ENCODE peak calls at places on chromosome 12, in six cellular contexts. One of them, this sample, is unnamed.

GRCh38 chr12:106342397-106343212 is 14.9 kb upstream of the POLR3B start:
- DNase-seq in natural killer cell: no peak
- DNase-seq in A549: peak; percentile 44
- DNase-seq in chondrocyte: no peak
- DNase-seq in sigmoid colon: peak; percentile 89
- DNase-seq in CD8-positive, alpha-beta T cell: no peak
- DNase-seq in this sample: no peak

GRCh38 chr12:98154850-98155249 is 360.5 kb upstream of the TMPO start:
- DNase-seq in natural killer cell: no peak
- DNase-seq in A549: peak; percentile 23
- DNase-seq in sigmoid colon: no peak
- DNase-seq in CD8-positive, alpha-beta T cell: no peak
- DNase-seq in chondrocyte: no peak
- DNase-seq in this sample: no peak

GRCh38 chr12:119206348-119207075 is 27.8 kb downstream of the HSPB8 start:
- DNase-seq in natural killer cell: no peak
- DNase-seq in A549: no peak
- DNase-seq in CD8-positive, alpha-beta T cell: no peak
- DNase-seq in sigmoid colon: peak; percentile 78
- DNase-seq in chondrocyte: no peak
- DNase-seq in this sample: no peak

GRCh38 chr12:100899301-100899700 is 104.7 kb downstream of the ANO4 start:
- DNase-seq in sigmoid colon: no peak
- DNase-seq in A549: no peak
- DNase-seq in natural killer cell: no peak
- DNase-seq in CD8-positive, alpha-beta T cell: no peak
- DNase-seq in chondrocyte: no peak
- DNase-seq in this sample: no peak

GRCh38 chr12:67388331-67389163 is 119.4 kb downstream of the CAND1 start:
- DNase-seq in A549: no peak
- DNase-seq in sigmoid colon: no peak
- DNase-seq in CD8-positive, alpha-beta T cell: no peak
- DNase-seq in chondrocyte: no peak
- DNase-seq in natural killer cell: no peak
- DNase-seq in this sample: no peak

GRCh38 chr12:127245437-127245836 is 1021.5 kb upstream of the TMEM132C start:
- DNase-seq in A549: no peak
- DNase-seq in CD8-positive, alpha-beta T cell: no peak
- DNase-seq in natural killer cell: no peak
- DNase-seq in sigmoid colon: no peak
- DNase-seq in chondrocyte: no peak
- DNase-seq in this sample: no peak

GRCh38 chr12:101297661-101298060 is 17.8 kb downstream of the UTP20 start:
- DNase-seq in CD8-positive, alpha-beta T cell: no peak
- DNase-seq in sigmoid colon: no peak
- DNase-seq in chondrocyte: no peak
- DNase-seq in A549: no peak
- DNase-seq in natural killer cell: no peak
- DNase-seq in this sample: no peak

GRCh38 chr12:5661820-5662219 is 229.9 kb downstream of the NTF3 start:
- DNase-seq in sigmoid colon: no peak
- DNase-seq in A549: no peak
- DNase-seq in CD8-positive, alpha-beta T cell: no peak
- DNase-seq in natural killer cell: no peak
- DNase-seq in chondrocyte: no peak
- DNase-seq in this sample: no peak

GRCh38 chr12:101074940-101075680 is 134.9 kb downstream of the SLC5A8 start:
- DNase-seq in sigmoid colon: no peak
- DNase-seq in A549: no peak
- DNase-seq in chondrocyte: no peak
- DNase-seq in CD8-positive, alpha-beta T cell: no peak
- DNase-seq in natural killer cell: no peak
- DNase-seq in this sample: no peak

GRCh38 chr12:5581616-5582367 is 149.9 kb downstream of the NTF3 start:
- DNase-seq in A549: no peak
- DNase-seq in chondrocyte: no peak
- DNase-seq in natural killer cell: no peak
- DNase-seq in CD8-positive, alpha-beta T cell: no peak
- DNase-seq in sigmoid colon: no peak
- DNase-seq in this sample: no peak

GRCh38 chr12:104414581-104415305 is 42.0 kb upstream of the CHST11 start:
- DNase-seq in chondrocyte: no peak
- DNase-seq in sigmoid colon: no peak
- DNase-seq in CD8-positive, alpha-beta T cell: no peak
- DNase-seq in A549: no peak
- DNase-seq in natural killer cell: no peak
- DNase-seq in this sample: no peak

GRCh38 chr12:131066886-131067490 is 113.3 kb downstream of the ADGRD1 start:
- DNase-seq in A549: no peak
- DNase-seq in sigmoid colon: peak; percentile 68
- DNase-seq in chondrocyte: peak; percentile 70
- DNase-seq in CD8-positive, alpha-beta T cell: no peak
- DNase-seq in natural killer cell: no peak
- DNase-seq in this sample: no peak

GRCh38 chr12:113465808-113466769 is 5.6 kb downstream of the LHX5 start:
- DNase-seq in A549: no peak
- DNase-seq in CD8-positive, alpha-beta T cell: no peak
- DNase-seq in natural killer cell: no peak
- DNase-seq in sigmoid colon: no peak
- DNase-seq in chondrocyte: no peak
- DNase-seq in this sample: no peak

GRCh38 chr12:122192441-122192840 is 9.5 kb downstream of the LRRC43 start:
- DNase-seq in natural killer cell: no peak
- DNase-seq in sigmoid colon: no peak
- DNase-seq in CD8-positive, alpha-beta T cell: no peak
- DNase-seq in chondrocyte: peak; percentile 39
- DNase-seq in A549: no peak
- DNase-seq in this sample: no peak

GRCh38 chr12:54984602-54985376 is at the start of gene TESPA1:
- DNase-seq in chondrocyte: no peak
- DNase-seq in CD8-positive, alpha-beta T cell: peak; percentile 87
- DNase-seq in natural killer cell: peak; percentile 72
- DNase-seq in A549: no peak
- DNase-seq in sigmoid colon: peak; percentile 79
- DNase-seq in this sample: peak; percentile 75

GRCh38 chr12:48788522-48788851 is 402 bp downstream of the ADCY6 start:
- DNase-seq in CD8-positive, alpha-beta T cell: no peak
- DNase-seq in chondrocyte: no peak
- DNase-seq in natural killer cell: no peak
- DNase-seq in A549: no peak
- DNase-seq in sigmoid colon: no peak
- DNase-seq in this sample: no peak

GRCh38 chr12:13437541-13437940 is 241.0 kb downstream of the EMP1 start:
- DNase-seq in CD8-positive, alpha-beta T cell: no peak
- DNase-seq in chondrocyte: no peak
- DNase-seq in natural killer cell: no peak
- DNase-seq in sigmoid colon: no peak
- DNase-seq in A549: no peak
- DNase-seq in this sample: no peak

GRCh38 chr12:72264548-72265175 is 7.5 kb upstream of the TRHDE start:
- DNase-seq in CD8-positive, alpha-beta T cell: no peak
- DNase-seq in A549: peak; percentile 24
- DNase-seq in sigmoid colon: no peak
- DNase-seq in natural killer cell: no peak
- DNase-seq in chondrocyte: no peak
- DNase-seq in this sample: no peak

GRCh38 chr12:113577464-113578121 is 105.9 kb upstream of the LHX5 start:
- DNase-seq in chondrocyte: no peak
- DNase-seq in sigmoid colon: no peak
- DNase-seq in CD8-positive, alpha-beta T cell: no peak
- DNase-seq in natural killer cell: no peak
- DNase-seq in A549: no peak
- DNase-seq in this sample: no peak

GRCh38 chr12:122126713-122127597 is 47.1 kb downstream of the IL31 start:
- DNase-seq in natural killer cell: no peak
- DNase-seq in CD8-positive, alpha-beta T cell: no peak
- DNase-seq in sigmoid colon: no peak
- DNase-seq in chondrocyte: no peak
- DNase-seq in A549: peak; percentile 77
- DNase-seq in this sample: no peak

GRCh38 chr12:34390171-34390841 is 368.0 kb downstream of the ALG10 start:
- DNase-seq in sigmoid colon: peak; percentile 15
- DNase-seq in A549: no peak
- DNase-seq in natural killer cell: no peak
- DNase-seq in chondrocyte: peak; percentile 68
- DNase-seq in CD8-positive, alpha-beta T cell: no peak
- DNase-seq in this sample: peak; percentile 35

GRCh38 chr12:79959484-79959883 is 24.6 kb upstream of the PPP1R12A start:
- DNase-seq in chondrocyte: no peak
- DNase-seq in A549: no peak
- DNase-seq in natural killer cell: no peak
- DNase-seq in CD8-positive, alpha-beta T cell: no peak
- DNase-seq in sigmoid colon: no peak
- DNase-seq in this sample: no peak

GRCh38 chr12:76866726-76867125 is 12.1 kb downstream of the CSRP2 start:
- DNase-seq in natural killer cell: no peak
- DNase-seq in A549: no peak
- DNase-seq in CD8-positive, alpha-beta T cell: no peak
- DNase-seq in sigmoid colon: no peak
- DNase-seq in chondrocyte: no peak
- DNase-seq in this sample: no peak

GRCh38 chr12:1197264-1198018 is 206.4 kb downstream of the ERC1 start:
- DNase-seq in sigmoid colon: no peak
- DNase-seq in CD8-positive, alpha-beta T cell: no peak
- DNase-seq in chondrocyte: no peak
- DNase-seq in A549: peak; percentile 38
- DNase-seq in natural killer cell: no peak
- DNase-seq in this sample: no peak

GRCh38 chr12:123643911-123644310 is 10.3 kb downstream of the GTF2H3 start:
- DNase-seq in A549: no peak
- DNase-seq in natural killer cell: no peak
- DNase-seq in sigmoid colon: no peak
- DNase-seq in chondrocyte: no peak
- DNase-seq in CD8-positive, alpha-beta T cell: no peak
- DNase-seq in this sample: no peak

GRCh38 chr12:49332891-49333371 is 4.1 kb downstream of the C1QL4 start:
- DNase-seq in natural killer cell: no peak
- DNase-seq in sigmoid colon: peak; percentile 57
- DNase-seq in CD8-positive, alpha-beta T cell: no peak
- DNase-seq in A549: no peak
- DNase-seq in chondrocyte: no peak
- DNase-seq in this sample: no peak

GRCh38 chr12:3161861-3162260 is 84.7 kb downstream of the TSPAN9 start:
- DNase-seq in A549: no peak
- DNase-seq in sigmoid colon: no peak
- DNase-seq in natural killer cell: no peak
- DNase-seq in CD8-positive, alpha-beta T cell: no peak
- DNase-seq in chondrocyte: no peak
- DNase-seq in this sample: no peak

GRCh38 chr12:89154743-89155530 is 197.4 kb downstream of the DUSP6 start:
- DNase-seq in natural killer cell: no peak
- DNase-seq in A549: no peak
- DNase-seq in CD8-positive, alpha-beta T cell: no peak
- DNase-seq in chondrocyte: no peak
- DNase-seq in sigmoid colon: no peak
- DNase-seq in this sample: no peak

GRCh38 chr12:74021937-74022336 is 515.7 kb upstream of the ATXN7L3B start:
- DNase-seq in chondrocyte: no peak
- DNase-seq in CD8-positive, alpha-beta T cell: no peak
- DNase-seq in A549: peak; percentile 92
- DNase-seq in sigmoid colon: no peak
- DNase-seq in natural killer cell: no peak
- DNase-seq in this sample: no peak
- TF ChIP-seq CTCF in chondrocyte: peak; percentile 81
- TF ChIP-seq CTCF in CD8-positive, alpha-beta T cell: no peak
- TF ChIP-seq CTCF in A549: peak; percentile 80
- TF ChIP-seq CTCF in sigmoid colon: no peak
- TF ChIP-seq CTCF in natural killer cell: no peak
- TF ChIP-seq CTCF in this sample: no peak

DNA sequence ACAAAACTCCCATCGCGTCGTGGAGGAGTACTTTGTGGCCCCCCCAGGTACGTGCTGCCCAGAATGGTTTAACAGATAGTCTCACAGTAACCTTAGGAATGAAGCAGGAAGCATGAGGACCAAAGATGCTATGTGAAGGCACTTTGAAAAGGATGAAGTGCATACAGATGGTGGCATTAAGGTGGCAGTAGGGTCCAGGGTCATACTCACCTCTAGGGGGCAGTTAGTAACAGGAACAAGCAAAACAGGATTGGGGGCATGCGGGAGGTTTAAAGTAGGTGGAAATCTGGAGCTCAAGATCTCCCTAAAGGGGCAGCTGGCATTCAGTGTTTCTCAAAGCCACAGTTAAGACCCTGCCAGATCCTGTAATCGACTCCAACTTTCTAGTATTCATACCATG is 10.9 kb downstream of the GATC start:
- DNase-seq in sigmoid colon: no peak
- DNase-seq in chondrocyte: no peak
- DNase-seq in A549: peak; percentile 45
- DNase-seq in CD8-positive, alpha-beta T cell: no peak
- DNase-seq in natural killer cell: no peak
- DNase-seq in this sample: no peak
- TF ChIP-seq CTCF in sigmoid colon: no peak
- TF ChIP-seq CTCF in chondrocyte: peak; percentile 54
- TF ChIP-seq CTCF in A549: peak; percentile 32
- TF ChIP-seq CTCF in CD8-positive, alpha-beta T cell: no peak
- TF ChIP-seq CTCF in natural killer cell: no peak
- TF ChIP-seq CTCF in this sample: no peak

GRCh38 chr12:56457817-56458216 is 3.4 kb upstream of the MIP start:
- DNase-seq in sigmoid colon: no peak
- DNase-seq in CD8-positive, alpha-beta T cell: no peak
- DNase-seq in A549: no peak
- DNase-seq in chondrocyte: no peak
- DNase-seq in natural killer cell: no peak
- DNase-seq in this sample: no peak
- TF ChIP-seq CTCF in sigmoid colon: no peak
- TF ChIP-seq CTCF in CD8-positive, alpha-beta T cell: no peak
- TF ChIP-seq CTCF in A549: no peak
- TF ChIP-seq CTCF in chondrocyte: no peak
- TF ChIP-seq CTCF in natural killer cell: no peak
- TF ChIP-seq CTCF in this sample: no peak

DNA sequence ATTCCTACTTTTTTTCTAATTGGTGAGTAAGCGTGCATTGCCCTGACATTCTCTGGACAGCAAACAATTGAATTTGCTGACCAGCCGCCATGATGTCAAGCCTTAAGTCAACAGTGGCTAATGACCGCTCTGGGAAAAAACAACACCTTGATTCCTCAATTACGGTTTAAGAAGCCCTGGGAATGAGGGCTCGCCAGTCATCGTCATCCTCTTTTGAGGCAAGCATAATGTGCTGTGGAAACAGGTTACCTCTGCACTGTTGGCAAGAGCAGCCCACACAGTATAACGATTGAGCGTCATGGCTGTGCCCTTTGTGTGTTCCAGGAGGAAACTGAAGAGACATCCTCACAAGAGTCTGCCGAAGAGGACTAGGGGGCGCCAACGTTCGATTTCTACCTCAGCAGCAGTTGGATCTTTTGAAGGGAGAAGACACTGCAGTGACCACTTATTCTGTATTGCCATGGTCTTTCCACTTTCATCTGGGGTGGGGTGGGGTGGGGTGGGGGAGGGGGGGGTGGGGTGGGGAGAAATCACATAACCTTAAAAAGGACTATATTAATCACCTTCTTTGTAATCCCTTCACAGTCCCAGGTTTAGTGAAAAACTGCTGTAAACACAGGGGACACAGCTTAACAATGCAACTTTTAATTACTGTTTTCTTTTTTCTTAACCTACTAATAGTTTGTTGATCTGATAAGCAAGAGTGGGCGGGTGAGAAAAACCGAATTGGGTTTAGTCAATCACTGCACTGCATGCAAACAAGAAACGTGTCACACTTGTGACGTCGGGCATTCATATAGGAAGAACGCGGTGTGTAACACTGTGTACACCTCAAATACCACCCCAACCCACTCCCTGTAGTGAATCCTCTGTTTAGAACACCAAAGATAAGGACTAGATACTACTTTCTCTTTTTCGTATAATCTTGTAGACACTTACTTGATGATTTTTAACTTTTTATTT is 138.9 kb downstream of the HMGA2 start:
- DNase-seq in A549: peak; percentile 47
- DNase-seq in chondrocyte: no peak
- DNase-seq in CD8-positive, alpha-beta T cell: no peak
- DNase-seq in natural killer cell: peak; percentile 21
- DNase-seq in sigmoid colon: no peak
- DNase-seq in this sample: peak; percentile 45
- TF ChIP-seq CTCF in A549: peak; percentile 21
- TF ChIP-seq CTCF in chondrocyte: peak; percentile 27
- TF ChIP-seq CTCF in CD8-positive, alpha-beta T cell: no peak
- TF ChIP-seq CTCF in natural killer cell: no peak
- TF ChIP-seq CTCF in sigmoid colon: no peak
- TF ChIP-seq CTCF in this sample: peak; percentile 50